ENCODE peak calls at places on chromosomes 6 and 20, in nine cellular contexts. W is AG09309, R is Calu3, A is left ventricle myocardium inferior, L is HCT116, B is HepG2, M is fibroblast of the aortic adventitia, J is nephron progenitor cell, K is H1. I is an unnamed sample.

GRCh38 chr20:7503501-7503900 is 436.8 kb downstream of the HAO1 start:
- DNase-seq in W (no peak), M (peak), K (no peak), A (no peak), R (peak), B (no peak), J (no peak), L (no peak), I (no peak)

GRCh38 chr6:96124778-96125177 is 109.0 kb downstream of the FUT9 start:
- DNase-seq in A (no peak), L (no peak), M (no peak), W (no peak), B (no peak), J (no peak), K (no peak), R (no peak), I (no peak)

GRCh38 chr6:73579389-73579788 is 58.6 kb upstream of the EEF1A1 start:
- DNase-seq in W (no peak), A (no peak), J (no peak), B (no peak), L (no peak), R (peak), M (no peak), K (no peak), I (peak)

GRCh38 chr20:58523072-58523681 is 8.0 kb upstream of the APCDD1L start:
- DNase-seq in A (no peak), B (no peak), M (peak), J (no peak), R (no peak), L (no peak), K (no peak), W (no peak), I (peak)

GRCh38 chr6:11645016-11645415 is 107.5 kb downstream of the TMEM170B start:
- DNase-seq in A (no peak), B (no peak), J (no peak), W (no peak), M (peak), L (no peak), K (no peak), R (no peak), I (no peak)

GRCh38 chr6:25332671-25333071 is 53.5 kb downstream of the CARMIL1 start:
- DNase-seq in L (no peak), R (no peak), W (no peak), M (no peak), J (no peak), B (no peak), A (no peak), K (no peak), I (no peak)

GRCh38 chr6:160057080-160057479 is 64.5 kb upstream of the SLC22A1 start:
- DNase-seq in K (no peak), R (no peak), L (no peak), A (no peak), B (no peak), J (no peak), M (no peak), W (no peak), I (no peak)

GRCh38 chr20:44594730-44595129 is 12.4 kb downstream of the PKIG start:
- DNase-seq in A (peak), M (peak), K (no peak), W (no peak), R (no peak), B (no peak), J (no peak), L (no peak), I (peak)

GRCh38 chr20:59813948-59814834 is 119.2 kb downstream of the SYCP2 start:
- DNase-seq in W (no peak), J (no peak), L (no peak), K (no peak), A (no peak), R (no peak), B (no peak), M (no peak), I (peak)

GRCh38 chr20:57896017-57896416 is 186.2 kb upstream of the PMEPA1 start:
- DNase-seq in W (no peak), L (no peak), J (no peak), B (no peak), R (no peak), K (no peak), A (no peak), M (no peak), I (no peak)

GRCh38 chr20:90651-91050 is 3.2 kb downstream of the DEFB125 start:
- DNase-seq in J (no peak), L (no peak), A (no peak), K (no peak), R (no peak), B (no peak), M (no peak), W (no peak), I (no peak)

GRCh38 chr20:32018269-32019155 is 8.3 kb downstream of the CCM2L start:
- DNase-seq in L (peak), W (no peak), B (peak), R (peak), K (peak), A (peak), M (no peak), J (peak), I (no peak)

GRCh38 chr6:105137388-105137787 is 42.4 kb downstream of the POPDC3 start:
- DNase-seq in R (no peak), W (no peak), J (peak), K (no peak), L (no peak), M (peak), A (peak), B (no peak), I (no peak)

GRCh38 chr6:30656513-30656912 is 9.6 kb downstream of the C6orf136 start:
- DNase-seq in A (no peak), R (no peak), K (no peak), M (no peak), W (no peak), B (no peak), J (no peak), L (no peak), I (no peak)

GRCh38 chr6:11357285-11357684 is 124.8 kb upstream of the NEDD9 start:
- DNase-seq in W (no peak), K (no peak), R (no peak), B (no peak), A (no peak), J (no peak), M (no peak), L (no peak), I (no peak)

GRCh38 chr20:61976650-61977332 is 88.9 kb downstream of the TAF4 start:
- DNase-seq in B (no peak), J (no peak), W (no peak), R (no peak), K (no peak), M (no peak), L (no peak), A (no peak), I (no peak)

GRCh38 chr20:38165966-38166706 is 1.1 kb upstream of the TGM2 start:
- DNase-seq in L (no peak), A (no peak), R (no peak), M (peak), B (peak), K (no peak), W (no peak), J (no peak), I (peak)

GRCh38 chr6:146847426-146847825 is 248.7 kb downstream of the ADGB start:
- DNase-seq in L (no peak), R (no peak), B (no peak), M (peak), A (no peak), W (no peak), K (no peak), J (no peak), I (no peak)

GRCh38 chr6:18388252-18388651 is 1.1 kb downstream of the RNF144B start:
- DNase-seq in K (no peak), B (no peak), J (no peak), A (no peak), M (no peak), W (no peak), R (no peak), L (no peak), I (no peak)

GRCh38 chr6:150898390-150899170 is 33.1 kb downstream of the MTHFD1L start:
- DNase-seq in R (no peak), L (no peak), B (no peak), K (no peak), J (no peak), W (no peak), A (no peak), M (peak), I (peak)

GRCh38 chr6:107612762-107613415 is 123.0 kb downstream of the SOBP start:
- DNase-seq in L (no peak), B (no peak), R (no peak), M (peak), W (no peak), K (no peak), J (no peak), A (no peak), I (no peak)

DNA sequence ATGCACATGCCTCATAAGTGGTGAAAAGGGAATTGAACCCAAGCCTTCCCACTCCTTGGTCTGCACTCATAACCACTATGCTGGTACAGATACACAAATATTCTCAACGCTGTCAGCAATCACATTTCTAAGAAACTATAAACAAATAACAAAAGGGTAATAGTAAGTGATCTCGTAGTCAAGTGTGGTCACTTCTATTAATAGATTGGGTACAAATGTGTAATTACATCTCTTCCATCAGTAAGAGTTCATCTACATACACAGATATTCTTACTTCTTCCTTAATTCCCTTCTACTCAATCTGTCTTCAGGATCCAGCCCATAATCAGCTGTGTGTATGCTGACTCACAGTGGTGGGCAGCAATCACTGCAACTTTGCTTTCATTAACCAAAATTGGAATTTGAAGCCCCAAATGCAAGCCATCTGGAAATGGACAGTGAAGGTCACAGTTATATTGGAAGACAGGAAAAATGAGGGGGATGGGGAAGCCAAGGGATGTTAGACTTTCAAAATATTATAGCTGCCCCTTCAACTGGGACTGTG is 6.7 kb downstream of the PRSS35 start:
- DNase-seq in M (peak), R (no peak), K (no peak), A (no peak), J (no peak), L (no peak), W (no peak), B (no peak), I (no peak)
- TF ChIP-seq CTCF in M (peak), R (no peak), K (no peak), A (no peak), J (no peak), L (peak), W (peak), B (no peak), I (no peak)

GRCh38 chr6:38599261-38599660 is 40.5 kb downstream of the BTBD9 start:
- DNase-seq in R (no peak), L (no peak), B (no peak), J (no peak), A (no peak), M (no peak), W (no peak), K (no peak), I (no peak)

GRCh38 chr6:38599966-38600550 is 39.7 kb downstream of the BTBD9 start:
- DNase-seq in A (peak), K (no peak), J (no peak), M (no peak), R (no peak), W (no peak), B (no peak), L (no peak), I (no peak)

GRCh38 chr6:38603966-38604365 is 35.8 kb downstream of the BTBD9 start:
- DNase-seq in W (no peak), R (no peak), M (peak), L (no peak), K (no peak), B (no peak), J (no peak), A (no peak), I (no peak)

GRCh38 chr6:38604700-38605099 is 35.0 kb downstream of the BTBD9 start:
- DNase-seq in J (no peak), W (no peak), K (no peak), L (no peak), R (no peak), B (peak), M (no peak), A (no peak), I (no peak)

GRCh38 chr6:38603492-38603891 is 36.2 kb downstream of the BTBD9 start:
- DNase-seq in B (no peak), A (no peak), W (no peak), L (no peak), K (no peak), R (no peak), J (no peak), M (no peak), I (no peak)
- TF ChIP-seq CTCF in B (no peak), A (no peak), W (no peak), L (no peak), K (no peak), R (no peak), J (no peak), M (no peak), I (no peak)

DNA sequence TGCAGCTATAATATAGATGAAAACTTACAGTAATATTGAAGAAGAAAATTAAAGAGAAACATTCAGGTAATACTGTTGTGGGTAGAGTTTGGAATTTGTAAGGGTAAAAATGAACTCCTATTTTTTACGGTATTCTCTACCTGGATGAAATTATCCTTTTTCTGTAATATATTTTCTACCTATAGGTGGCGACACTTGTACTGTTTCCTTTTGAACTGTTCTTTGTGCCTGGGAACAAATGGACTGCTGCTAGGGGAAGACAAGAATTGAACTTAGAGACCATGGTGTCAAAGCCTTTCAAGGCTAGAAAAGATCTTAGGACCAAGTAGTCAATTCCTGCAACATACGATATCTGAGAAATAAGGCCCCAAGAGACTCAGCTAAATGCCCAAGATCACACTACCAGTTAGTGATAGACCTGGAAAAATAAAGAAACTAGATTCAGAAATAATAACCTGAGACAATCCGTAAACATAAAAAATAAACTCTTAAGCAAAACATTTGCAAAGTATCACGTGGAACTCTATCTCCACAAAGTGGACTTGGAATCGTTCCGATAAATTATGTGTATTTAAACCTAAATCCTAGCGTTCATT is 383.8 kb downstream of the TFAP2A start:
- DNase-seq in A (no peak), J (peak), K (no peak), B (peak), R (no peak), W (no peak), L (peak), M (no peak), I (no peak)
- TF ChIP-seq CTCF in A (peak), J (peak), K (no peak), B (peak), R (peak), W (peak), L (peak), M (peak), I (peak)

DNA sequence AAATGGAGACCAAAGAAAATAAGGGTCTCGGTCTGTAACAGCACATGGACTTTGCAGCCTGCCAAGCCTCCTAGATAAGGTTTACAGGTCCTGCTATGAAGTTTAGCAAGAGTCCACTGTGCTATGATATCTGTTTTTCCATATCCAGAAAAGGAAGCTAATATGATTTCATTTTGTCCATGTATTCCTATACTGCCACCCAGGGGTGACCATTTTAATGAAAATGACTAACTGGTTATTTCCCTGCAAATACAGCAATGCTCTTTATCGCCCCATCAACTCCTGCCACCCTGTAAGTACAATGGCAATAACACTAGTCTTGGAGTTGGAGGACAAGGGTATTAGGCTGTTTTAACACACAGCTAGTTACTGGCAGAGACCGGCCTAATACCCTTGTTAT is 115.2 kb upstream of the GLP1R start:
- DNase-seq in W (no peak), M (peak), L (peak), B (peak), R (peak), K (no peak), J (no peak), A (no peak), I (no peak)
- TF ChIP-seq CTCF in W (peak), M (peak), L (peak), B (peak), R (peak), K (no peak), J (no peak), A (no peak), I (no peak)

GRCh38 chr6:17086469-17086868 is 15.4 kb upstream of the STMND1 start:
- DNase-seq in A (no peak), W (peak), L (peak), K (no peak), B (peak), J (peak), M (peak), R (peak), I (no peak)

GRCh38 chr6:17096076-17096475 is 5.8 kb upstream of the STMND1 start:
- DNase-seq in K (no peak), R (no peak), A (no peak), W (no peak), B (peak), J (no peak), L (no peak), M (peak), I (no peak)

GRCh38 chr6:17088091-17088611 is 13.7 kb upstream of the STMND1 start:
- DNase-seq in A (no peak), M (no peak), W (no peak), K (no peak), B (no peak), L (no peak), R (no peak), J (no peak), I (no peak)

GRCh38 chr6:17093692-17094091 is 8.2 kb upstream of the STMND1 start:
- DNase-seq in B (no peak), K (no peak), J (peak), M (no peak), A (no peak), L (no peak), R (peak), W (no peak), I (no peak)

DNA sequence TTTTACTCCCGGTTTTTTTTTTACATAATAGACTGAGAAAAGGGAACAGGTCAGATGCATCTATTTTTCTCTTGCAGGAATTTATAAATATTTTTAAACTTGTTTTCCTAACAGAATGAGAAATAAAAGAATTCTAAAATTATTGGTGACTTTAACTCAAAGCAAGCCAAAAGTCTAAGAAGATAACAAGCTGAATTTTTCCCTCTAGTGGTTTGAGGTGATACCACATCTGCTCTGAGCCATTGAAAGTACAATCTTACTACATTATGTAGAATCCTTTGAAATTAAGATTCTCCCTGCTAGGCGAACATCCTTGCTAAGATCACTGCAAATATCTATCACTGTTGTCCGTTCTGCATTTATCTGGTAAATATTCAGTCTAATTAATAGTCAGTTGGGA is 10.7 kb upstream of the STMND1 start:
- DNase-seq in W (no peak), R (no peak), B (no peak), J (no peak), M (peak), A (no peak), L (no peak), K (no peak), I (no peak)
- TF ChIP-seq CTCF in W (peak), R (no peak), B (no peak), J (peak), M (peak), A (peak), L (no peak), K (no peak), I (no peak)

DNA sequence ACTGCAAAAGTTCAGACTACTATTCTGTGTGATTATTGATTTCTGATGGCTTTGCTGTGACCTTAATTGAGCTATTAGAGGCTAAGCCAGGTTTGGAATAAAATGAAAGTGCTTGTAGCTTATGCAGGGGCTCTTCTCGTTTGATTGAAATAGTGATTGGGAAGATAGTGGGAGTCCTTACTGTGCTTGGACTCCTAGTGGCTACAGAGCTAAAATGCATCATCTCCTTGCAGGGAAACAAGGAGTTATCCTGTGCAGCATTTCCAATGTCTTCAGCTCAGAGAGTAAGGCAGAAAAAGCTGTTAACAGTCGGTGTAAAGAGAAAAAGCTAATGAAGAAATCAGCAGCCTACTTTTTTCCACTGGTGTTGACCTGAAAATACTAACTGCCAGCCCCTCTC is 173.5 kb downstream of the SLC35F1 start:
- DNase-seq in J (no peak), K (no peak), A (no peak), M (no peak), L (peak), R (no peak), B (no peak), W (no peak), I (no peak)
- TF ChIP-seq CTCF in J (no peak), K (no peak), A (peak), M (no peak), L (no peak), R (no peak), B (no peak), W (no peak), I (no peak)

GRCh38 chr6:82616386-82617028 is 252.9 kb downstream of the TPBG start:
- DNase-seq in B (no peak), L (no peak), R (no peak), K (no peak), A (no peak), W (no peak), M (peak), J (no peak), I (no peak)
- TF ChIP-seq CTCF in B (no peak), L (no peak), R (no peak), K (no peak), A (no peak), W (peak), M (peak), J (no peak), I (no peak)

DNA sequence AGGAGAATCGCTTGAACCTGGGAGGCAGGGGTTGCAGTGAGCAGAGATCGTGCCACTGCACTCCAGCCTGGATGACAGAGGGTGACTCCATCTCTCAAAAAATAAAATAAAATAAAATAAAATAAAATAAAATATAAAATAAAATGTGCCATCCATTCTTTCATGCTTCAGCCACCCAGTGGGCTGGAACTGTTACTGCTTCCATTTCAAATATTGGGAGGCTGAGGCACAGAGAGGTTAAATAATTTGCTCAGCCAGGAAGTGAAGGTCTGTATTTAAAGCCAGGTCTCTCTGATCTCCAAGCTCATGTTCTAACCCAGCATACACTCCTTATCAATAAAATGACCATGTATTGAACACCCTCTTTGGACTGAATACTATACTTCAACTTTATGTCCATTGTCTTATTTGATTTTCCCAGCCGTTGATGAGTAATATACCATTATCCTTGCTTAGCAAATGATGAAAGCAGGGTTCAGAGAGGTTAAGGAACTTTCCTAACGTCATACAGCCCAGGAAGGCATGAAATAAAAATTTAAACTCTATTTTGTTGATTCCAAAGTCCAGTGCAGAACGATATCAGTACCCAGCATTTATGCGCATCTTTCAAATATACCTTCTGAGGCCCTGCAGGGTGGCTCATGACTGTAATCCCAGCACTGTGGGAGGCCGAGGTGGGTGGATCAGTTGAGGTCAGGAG is 25.8 kb upstream of the SLC9A8 start:
- DNase-seq in L (no peak), K (no peak), M (peak), B (no peak), W (no peak), J (no peak), A (no peak), R (no peak), I (no peak)
- TF ChIP-seq CTCF in L (peak), K (no peak), M (peak), B (no peak), W (peak), J (no peak), A (peak), R (peak), I (no peak)